ENCODE peak calls at places on chromosomes 5 and 9, in ten cellular contexts. U is cardiac muscle cell, O is fibroblast of mammary gland, T is mammary epithelial cell, F is GM20000, L is activated B cell treated with CpG ODN at 0.5 μM for 24 hours, E is fibroblast of the aortic adventitia, X is uterus, S is HCT116, G is kidney epithelial cell. I is an unnamed sample.

GRCh38 chr5:25823330-25823873 is 1178.6 kb upstream of the CDH10 start:
- DNase-seq in U (no peak), O (no peak), T (no peak), F (no peak), L (no peak), E (no peak), X (no peak), S (no peak), G (no peak), I (no peak)

GRCh38 chr9:33785914-33786313 is 9.4 kb upstream of the PRSS3 start:
- DNase-seq in U (peak; percentile 41), O (peak; percentile 36), T (no peak), F (no peak), L (no peak), E (no peak), X (no peak), S (no peak), G (no peak), I (no peak)

GRCh38 chr5:141518616-141519015 is 29.7 kb downstream of the PCDHGC5 start:
- DNase-seq in U (no peak), O (peak; percentile 35), T (no peak), F (no peak), L (no peak), E (no peak), X (no peak), S (no peak), G (no peak), I (no peak)

GRCh38 chr5:57482671-57483106 is at the start of gene ACTBL2:
- DNase-seq in U (peak; percentile 65), O (peak; percentile 79), T (peak; percentile 95), F (no peak), L (no peak), E (peak; percentile 62), X (no peak), S (no peak), G (peak; percentile 98), I (no peak)

GRCh38 chr5:83149671-83150070 is 72.3 kb downstream of the XRCC4 start:
- DNase-seq in U (peak; percentile 18), O (peak; percentile 64), T (no peak), F (no peak), L (no peak), E (peak; percentile 47), X (no peak), S (no peak), G (peak; percentile 65), I (no peak)

GRCh38 chr9:95719354-95719753 is 156.1 kb upstream of the ERCC6L2 start:
- DNase-seq in U (no peak), O (no peak), T (no peak), F (no peak), L (no peak), E (no peak), X (no peak), S (no peak), G (no peak), I (no peak)

GRCh38 chr5:57735754-57736153 is 253.1 kb upstream of the ACTBL2 start:
- DNase-seq in U (peak; percentile 77), O (peak; percentile 93), T (peak; percentile 89), F (no peak), L (no peak), E (peak; percentile 94), X (no peak), S (peak; percentile 48), G (peak; percentile 86), I (no peak)

GRCh38 chr9:129322641-129323375 is 144.7 kb upstream of the IER5L start:
- DNase-seq in U (no peak), O (no peak), T (no peak), F (no peak), L (no peak), E (no peak), X (no peak), S (no peak), G (no peak), I (no peak)

GRCh38 chr5:177431317-177432142 is 5.1 kb downstream of the GRK6 start:
- DNase-seq in U (no peak), O (no peak), T (no peak), F (peak; percentile 72), L (peak; percentile 73), E (no peak), X (no peak), S (no peak), G (no peak), I (no peak)

GRCh38 chr5:5318426-5319205 is 103.9 kb upstream of the ICE1 start:
- DNase-seq in U (no peak), O (no peak), T (no peak), F (no peak), L (no peak), E (peak; percentile 20), X (no peak), S (no peak), G (no peak), I (no peak)

GRCh38 chr5:76801159-76801802 is 17.5 kb upstream of the F2RL1 start:
- DNase-seq in U (peak; percentile 98), O (peak; percentile 91), T (peak; percentile 76), F (no peak), L (no peak), E (peak; percentile 98), X (no peak), S (peak; percentile 59), G (no peak), I (no peak)

GRCh38 chr9:135076876-135077430 is 10.5 kb upstream of the OLFM1 start:
- DNase-seq in U (no peak), O (no peak), T (no peak), F (no peak), L (no peak), E (no peak), X (peak; percentile 5), S (no peak), G (no peak), I (no peak)

GRCh38 chr9:81787747-81788632 is 98.6 kb upstream of the TLE1 start:
- DNase-seq in U (peak; percentile 98), O (peak; percentile 93), T (peak; percentile 66), F (no peak), L (no peak), E (peak; percentile 99), X (peak; percentile 51), S (no peak), G (peak; percentile 81), I (no peak)

GRCh38 chr9:130924448-130924788 is 14.6 kb downstream of the FIBCD1 start:
- DNase-seq in U (no peak), O (no peak), T (no peak), F (no peak), L (no peak), E (no peak), X (no peak), S (no peak), G (no peak), I (no peak)

GRCh38 chr5:139649082-139649991 is 1.2 kb downstream of the CXXC5 start:
- DNase-seq in U (no peak), O (no peak), T (no peak), F (no peak), L (peak; percentile 61), E (no peak), X (no peak), S (no peak), G (no peak), I (no peak)
- TF ChIP-seq CTCF in U (no peak), O (no peak), T (no peak), F (no peak), L (no peak), E (peak; percentile 0), X (no peak), S (no peak), G (no peak), I (peak; percentile 10)

DNA sequence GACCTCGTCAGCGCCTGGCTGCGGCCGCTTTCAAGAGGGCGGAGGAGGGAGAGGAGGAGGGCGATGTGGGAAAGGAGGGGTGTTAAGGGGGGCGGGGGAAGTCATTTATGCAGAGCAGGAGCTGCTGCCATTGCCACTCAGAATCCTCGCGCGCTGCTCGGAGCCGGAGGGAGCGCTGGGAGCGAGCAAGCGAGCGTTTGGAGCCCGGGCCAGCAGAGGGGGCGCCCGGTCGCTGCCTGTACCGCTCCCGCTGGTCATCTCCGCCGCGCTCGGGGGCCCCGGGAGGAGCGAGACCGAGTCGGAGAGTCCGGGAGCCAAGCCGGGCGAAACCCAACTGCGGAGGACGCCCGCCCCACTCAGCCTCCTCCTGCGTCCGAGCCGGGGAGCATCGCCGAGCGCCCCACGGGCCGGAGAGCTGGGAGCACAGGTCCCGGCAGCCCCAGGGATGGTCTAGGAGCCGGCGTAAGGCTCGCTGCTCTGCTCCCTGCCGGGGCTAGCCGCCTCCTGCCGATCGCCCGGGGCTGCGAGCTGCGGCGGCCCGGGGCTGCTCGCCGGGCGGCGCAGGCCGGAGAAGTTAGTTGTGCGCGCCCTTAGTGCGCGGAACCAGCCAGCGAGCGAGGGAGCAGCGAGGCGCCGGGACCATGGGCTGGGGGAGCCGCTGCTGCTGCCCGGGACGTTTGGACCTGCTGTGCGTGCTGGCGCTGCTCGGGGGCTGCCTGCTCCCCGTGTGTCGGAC is at the start of gene PCSK5:
- DNase-seq in U (peak; percentile 98), O (peak; percentile 89), T (peak; percentile 92), F (peak; percentile 74), L (peak; percentile 19), E (peak; percentile 94), X (peak; percentile 91), S (peak; percentile 86), G (peak; percentile 74), I (peak; percentile 84)
- TF ChIP-seq CTCF in U (peak; percentile 40), O (no peak), T (no peak), F (no peak), L (no peak), E (peak; percentile 36), X (peak; percentile 27), S (no peak), G (peak; percentile 23), I (peak; percentile 47)

GRCh38 chr9:36854034-36854433 is 180.0 kb downstream of the PAX5 start:
- DNase-seq in U (no peak), O (no peak), T (no peak), F (no peak), L (no peak), E (no peak), X (no peak), S (no peak), G (no peak), I (no peak)

GRCh38 chr9:36854751-36855150 is 179.3 kb downstream of the PAX5 start:
- DNase-seq in U (no peak), O (no peak), T (no peak), F (no peak), L (no peak), E (no peak), X (no peak), S (no peak), G (no peak), I (no peak)

GRCh38 chr9:36853233-36853632 is 180.8 kb downstream of the PAX5 start:
- DNase-seq in U (no peak), O (no peak), T (no peak), F (no peak), L (no peak), E (no peak), X (no peak), S (no peak), G (no peak), I (no peak)

GRCh38 chr9:36858805-36859375 is 175.2 kb downstream of the PAX5 start:
- DNase-seq in U (no peak), O (no peak), T (no peak), F (no peak), L (no peak), E (no peak), X (no peak), S (no peak), G (no peak), I (no peak)

GRCh38 chr9:36855443-36856315 is 178.4 kb downstream of the PAX5 start:
- DNase-seq in U (peak; percentile 22), O (no peak), T (no peak), F (peak; percentile 65), L (no peak), E (no peak), X (no peak), S (peak; percentile 61), G (no peak), I (peak; percentile 35)
- TF ChIP-seq CTCF in U (peak; percentile 37), O (no peak), T (no peak), F (peak; percentile 9), L (no peak), E (peak; percentile 13), X (no peak), S (peak; percentile 69), G (peak; percentile 26), I (peak; percentile 52)

GRCh38 chr9:99351647-99352046 is 129.6 kb downstream of the SEC61B start:
- DNase-seq in U (no peak), O (no peak), T (no peak), F (no peak), L (no peak), E (no peak), X (no peak), S (no peak), G (no peak), I (no peak)
- TF ChIP-seq CTCF in U (no peak), O (no peak), T (peak; percentile 23), F (no peak), L (no peak), E (no peak), X (no peak), S (peak; percentile 26), G (no peak), I (no peak)